ENCODE peak calls at places on chromosomes 1 and 21, in five cellular contexts. A is IMR-90, W is Peyer's patch, Q is fibroblast of lung, J is uterus. N is an unnamed sample.

GRCh38 chr1:50450861-50451653 is 27.8 kb upstream of the DMRTA2 start:
- DNase-seq in A (no peak), W (no peak), Q (no peak), J (no peak), N (no peak)

GRCh38 chr1:86542626-86543025 is 4.3 kb upstream of the CLCA4 start:
- DNase-seq in A (no peak), W (no peak), Q (peak; percentile 23), J (no peak), N (no peak)

GRCh38 chr1:186812560-186812959 is 16.2 kb upstream of the PLA2G4A start:
- DNase-seq in A (peak; percentile 96), W (no peak), Q (peak; percentile 99), J (no peak), N (no peak)

GRCh38 chr1:29964718-29965533 is 728.6 kb downstream of the PTPRU start:
- DNase-seq in A (no peak), W (no peak), Q (no peak), J (no peak), N (no peak)

GRCh38 chr1:63701187-63701586 is 72.6 kb upstream of the ROR1 start:
- DNase-seq in A (no peak), W (no peak), Q (no peak), J (no peak), N (no peak)

GRCh38 chr1:219317762-219318353 is 144.2 kb downstream of the LYPLAL1 start:
- DNase-seq in A (no peak), W (no peak), Q (peak; percentile 42), J (no peak), N (no peak)

GRCh38 chr1:48082271-48082925 is 85.2 kb upstream of the TRABD2B start:
- DNase-seq in A (no peak), W (no peak), Q (no peak), J (no peak), N (no peak)

GRCh38 chr1:222629921-222630535 is 12.1 kb downstream of the MIA3 start:
- DNase-seq in A (peak; percentile 52), W (no peak), Q (peak; percentile 76), J (no peak), N (no peak)

GRCh38 chr1:153353226-153353947 is 4.3 kb upstream of the S100A9 start:
- DNase-seq in A (no peak), W (no peak), Q (peak; percentile 6), J (no peak), N (no peak)

GRCh38 chr1:168504064-168504837 is 39.5 kb downstream of the XCL2 start:
- DNase-seq in A (peak; percentile 47), W (peak; percentile 65), Q (peak; percentile 21), J (no peak), N (no peak)

GRCh38 chr21:36587388-36587787 is 107.5 kb upstream of the CLDN14 start:
- DNase-seq in A (peak; percentile 4), W (no peak), Q (no peak), J (no peak), N (no peak)

GRCh38 chr1:245957446-245957845 is 549.6 kb downstream of the SMYD3 start:
- DNase-seq in A (no peak), W (no peak), Q (no peak), J (no peak), N (no peak)

GRCh38 chr1:172823534-172823933 is 164.6 kb downstream of the FASLG start:
- DNase-seq in A (peak; percentile 68), W (no peak), Q (peak; percentile 58), J (no peak), N (no peak)

GRCh38 chr1:21764615-21765423 is 18.1 kb downstream of the USP48 start:
- DNase-seq in A (peak; percentile 83), W (no peak), Q (peak; percentile 93), J (no peak), N (no peak)

GRCh38 chr21:38938343-38938742 is 132.6 kb downstream of the ETS2 start:
- DNase-seq in A (peak; percentile 49), W (peak; percentile 45), Q (no peak), J (no peak), N (no peak)

GRCh38 chr1:234235373-234235772 is 137.9 kb upstream of the COA6 start:
- DNase-seq in A (no peak), W (no peak), Q (no peak), J (no peak), N (no peak)

GRCh38 chr1:20373764-20374163 is 83.1 kb downstream of the VWA5B1 start:
- DNase-seq in A (no peak), W (no peak), Q (no peak), J (no peak), N (no peak)

GRCh38 chr1:115771094-115771846 is 2.8 kb upstream of the CASQ2 start:
- DNase-seq in A (no peak), W (no peak), Q (peak; percentile 20), J (no peak), N (no peak)

GRCh38 chr1:115764541-115764940 is 4.0 kb downstream of the CASQ2 start:
- DNase-seq in A (peak; percentile 18), W (no peak), Q (peak; percentile 8), J (no peak), N (no peak)

GRCh38 chr1:115768549-115768948 is at the start of gene CASQ2:
- DNase-seq in A (no peak), W (no peak), Q (no peak), J (peak; percentile 43), N (no peak)

GRCh38 chr1:115765091-115765490 is 3.4 kb downstream of the CASQ2 start:
- DNase-seq in A (no peak), W (no peak), Q (no peak), J (no peak), N (no peak)

DNA sequence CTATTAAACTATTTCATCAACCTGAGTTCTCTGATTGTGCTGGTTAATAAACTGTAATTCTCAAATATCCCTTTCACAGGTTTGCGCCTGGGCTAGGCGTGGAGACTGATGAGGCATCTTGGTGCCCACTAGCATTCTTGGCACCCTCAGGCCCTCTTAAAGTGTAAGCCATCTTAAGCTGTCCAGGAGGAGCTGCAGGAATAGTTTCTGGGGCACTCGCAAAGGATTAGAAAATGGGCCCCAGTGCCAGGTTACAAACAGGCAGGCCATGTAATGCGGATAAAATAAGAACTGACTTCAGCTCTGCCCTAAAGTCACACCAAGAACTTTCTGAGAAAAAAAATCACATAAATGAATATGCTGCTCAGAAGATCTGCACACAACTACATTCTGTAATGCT is 1.1 kb downstream of the CASQ2 start:
- DNase-seq in A (no peak), W (no peak), Q (no peak), J (no peak), N (no peak)
- H3K27ac ChIP-seq in A (no peak overlapping the region), W (no peak overlapping the region), Q (no peak overlapping the region), J (peak overlapping the region; percentile 66), N (no peak overlapping the region)

GRCh38 chr1:206695751-206696150 is 11.0 kb downstream of the MAPKAPK2 start:
- DNase-seq in A (no peak), W (no peak), Q (no peak), J (no peak), N (no peak)

GRCh38 chr1:206698990-206699586 is 14.4 kb downstream of the MAPKAPK2 start:
- DNase-seq in A (no peak), W (no peak), Q (no peak), J (no peak), N (no peak)

GRCh38 chr1:206696812-206697585 is 12.3 kb downstream of the MAPKAPK2 start:
- DNase-seq in A (no peak), W (no peak), Q (no peak), J (no peak), N (no peak)

GRCh38 chr1:206699626-206700025 is 14.9 kb downstream of the MAPKAPK2 start:
- DNase-seq in A (no peak), W (no peak), Q (no peak), J (no peak), N (no peak)

DNA sequence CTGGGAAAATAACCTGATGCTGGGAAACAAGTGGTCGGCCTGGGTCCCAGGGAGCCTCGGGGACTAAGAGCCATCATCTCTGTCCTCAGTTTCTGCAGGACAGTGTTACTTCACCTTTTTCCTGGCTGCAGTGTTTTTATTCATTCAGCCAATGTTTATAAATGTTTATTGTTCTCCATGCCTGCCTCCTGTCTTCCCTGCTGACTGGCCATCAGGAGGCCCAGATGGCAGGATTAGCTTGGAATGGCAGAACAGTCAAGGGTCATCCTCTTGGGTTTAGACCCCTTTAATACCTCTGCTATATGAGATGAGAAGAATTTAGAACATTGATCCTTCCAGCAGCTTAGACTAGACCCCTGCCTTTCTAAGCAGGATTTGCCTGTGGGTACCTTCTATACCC is 13.3 kb downstream of the MAPKAPK2 start:
- DNase-seq in A (no peak), W (no peak), Q (no peak), J (no peak), N (no peak)
- H3K4me1 ChIP-seq in A (peaks cover 39% of the 10 kb centered on the region), W (peaks cover 60% of the 10 kb centered on the region), Q (peaks cover 25% of the 10 kb centered on the region), J (peaks cover 13% of the 10 kb centered on the region), N (peaks cover 67% of the 10 kb centered on the region)

GRCh38 chr1:6996371-6996770 is 211.1 kb downstream of the CAMTA1 start:
- DNase-seq in A (no peak), W (no peak), Q (no peak), J (no peak), N (no peak)

GRCh38 chr1:6999826-7000225 is 214.6 kb downstream of the CAMTA1 start:
- DNase-seq in A (no peak), W (no peak), Q (no peak), J (no peak), N (no peak)

GRCh38 chr1:7000720-7001119 is 215.5 kb downstream of the CAMTA1 start:
- DNase-seq in A (no peak), W (no peak), Q (no peak), J (no peak), N (no peak)

GRCh38 chr1:6995789-6996188 is 210.5 kb downstream of the CAMTA1 start:
- DNase-seq in A (no peak), W (no peak), Q (no peak), J (no peak), N (no peak)

GRCh38 chr1:6998267-6998666 is 213.0 kb downstream of the CAMTA1 start:
- DNase-seq in A (no peak), W (no peak), Q (no peak), J (no peak), N (no peak)
- TF ChIP-seq CTCF in A (no peak), W (no peak), Q (no peak), J (no peak), N (no peak)

GRCh38 chr1:1357871-1358432 is 403 bp downstream of the MXRA8 start:
- DNase-seq in A (peak; percentile 20), W (no peak), Q (no peak), J (no peak), N (peak; percentile 78)

GRCh38 chr1:1358433-1359201 is at the start of gene MXRA8:
- DNase-seq in A (peak; percentile 82), W (no peak), Q (peak; percentile 88), J (peak; percentile 93), N (peak; percentile 90)

GRCh38 chr1:1356166-1356795 is 2.1 kb downstream of the MXRA8 start:
- DNase-seq in A (no peak), W (no peak), Q (no peak), J (no peak), N (peak; percentile 77)

GRCh38 chr1:1355376-1355775 is 3.0 kb downstream of the MXRA8 start:
- DNase-seq in A (peak; percentile 35), W (no peak), Q (peak; percentile 43), J (no peak), N (peak; percentile 82)

DNA sequence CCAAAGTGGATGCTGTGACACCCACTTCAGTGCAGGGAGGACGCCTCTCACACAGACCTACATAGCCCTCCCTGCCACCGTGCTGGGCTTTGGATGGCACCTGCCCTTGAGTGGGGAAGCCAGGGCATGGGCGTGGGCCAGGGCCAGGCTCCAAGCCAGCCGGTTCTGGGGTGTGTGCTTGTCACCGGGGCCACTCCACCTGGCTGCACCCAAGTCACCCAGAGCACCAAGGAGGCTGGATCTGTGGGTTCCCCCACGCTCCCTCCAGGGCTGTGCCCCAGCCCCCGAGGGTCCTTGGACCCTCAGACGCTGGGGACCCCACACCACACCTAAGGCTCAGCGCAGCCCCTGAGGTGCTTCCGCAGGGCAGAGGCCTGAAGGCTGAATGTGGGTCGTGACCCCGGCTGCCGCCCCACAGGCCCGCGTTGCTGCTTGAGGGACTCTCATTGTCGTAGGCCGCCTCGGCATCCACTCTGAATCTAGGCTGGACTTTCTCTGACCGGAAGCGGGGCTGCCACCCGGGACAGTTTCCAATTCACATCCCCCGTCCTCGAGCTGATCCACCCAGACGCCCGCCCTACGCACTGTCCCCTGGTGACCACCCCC is 1.5 kb downstream of the MXRA8 start:
- DNase-seq in A (no peak), W (no peak), Q (no peak), J (no peak), N (peak; percentile 78)
- H3K27ac ChIP-seq in A (peak overlapping the region; percentile 96), W (peak overlapping the region; percentile 64), Q (peak overlapping the region; percentile 96), J (peak overlapping the region; percentile 96), N (peak overlapping the region; percentile 43)

N was measured in kidney.